ENCODE peak calls at places on chromosome 20, in four cellular contexts. Q is cardiac muscle cell, Z is cardiac fibroblast, P is activated B cell treated with CpG ODN at 0.5 μM for 24 hours. W is an unnamed sample.

GRCh38 chr20:51636123-51636522 is 93.6 kb upstream of the NFATC2 start:
- DNase-seq in Q (no peak), P (no peak), Z (no peak), W (no peak)

GRCh38 chr20:20362774-20363435 is 5.0 kb upstream of the INSM1 start:
- DNase-seq in Q (no peak), P (no peak), Z (no peak), W (peak; percentile 22)

GRCh38 chr20:63590218-63591146 is 16.4 kb upstream of the HELZ2 start:
- DNase-seq in Z (no peak), Q (no peak), P (no peak), W (no peak)

GRCh38 chr20:41395669-41396664 is 29.3 kb upstream of the EMILIN3 start:
- DNase-seq in P (no peak), Z (no peak), Q (no peak), W (no peak)

GRCh38 chr20:42639140-42639539 is 550.6 kb downstream of the PTPRT start:
- DNase-seq in Z (no peak), P (no peak), Q (no peak), W (no peak)

GRCh38 chr20:57476073-57476526 is 48.8 kb downstream of the CTCFL start:
- DNase-seq in Q (no peak), Z (no peak), P (peak; percentile 27), W (no peak)

GRCh38 chr20:9035129-9035528 is 33.8 kb upstream of the PLCB4 start:
- DNase-seq in Z (peak; percentile 81), P (no peak), Q (peak; percentile 86), W (no peak)

GRCh38 chr20:53981752-53982437 is 88.5 kb downstream of the BCAS1 start:
- DNase-seq in Q (no peak), P (no peak), Z (no peak), W (no peak)

GRCh38 chr20:1499528-1500420 is 8.6 kb upstream of the SIRPB2 start:
- DNase-seq in P (no peak), Q (no peak), Z (no peak), W (no peak)

DNA sequence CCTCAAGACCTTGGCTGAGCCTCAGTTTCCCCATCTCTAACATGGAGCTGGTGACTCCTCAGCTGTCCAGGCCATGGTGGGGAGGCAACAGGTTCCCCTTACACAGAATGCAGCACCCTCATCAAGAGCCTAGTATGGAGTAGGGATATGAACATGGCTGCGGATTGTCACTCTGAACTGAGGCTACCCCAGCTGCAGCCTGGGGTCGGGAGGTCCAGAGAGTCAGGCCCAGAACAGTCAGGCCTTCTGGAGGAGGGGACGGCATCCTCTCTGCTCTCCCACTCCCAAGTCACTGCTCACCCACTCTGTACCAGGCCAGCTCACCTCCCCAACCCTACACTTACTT is 1.4 kb upstream of the FOXS1 start:
- DNase-seq in Q (no peak), P (no peak), Z (no peak), W (no peak)
- TF ChIP-seq CTCF in Q (no peak), P (no peak), Z (no peak), W (no peak)

GRCh38 chr20:48456361-48457184 is 371.2 kb downstream of the PREX1 start:
- DNase-seq in Z (no peak), P (no peak), Q (no peak), W (no peak)

GRCh38 chr20:48459729-48460395 is 367.9 kb downstream of the PREX1 start:
- DNase-seq in P (no peak), Z (no peak), Q (no peak), W (no peak)

GRCh38 chr20:48458601-48459385 is 369.0 kb downstream of the PREX1 start:
- DNase-seq in Q (no peak), P (no peak), Z (no peak), W (no peak)

GRCh38 chr20:48457261-48458002 is 370.4 kb downstream of the PREX1 start:
- DNase-seq in Q (no peak), Z (no peak), P (no peak), W (no peak)

GRCh38 chr20:48458003-48458377 is 369.8 kb downstream of the PREX1 start:
- DNase-seq in Z (no peak), P (no peak), Q (no peak), W (no peak)
- TF ChIP-seq CTCF in Z (no peak), P (no peak), Q (no peak), W (no peak)

GRCh38 chr20:22974354-22974753 is 60.8 kb upstream of the SSTR4 start:
- DNase-seq in P (no peak), Z (peak; percentile 46), Q (peak; percentile 56), W (no peak)
- TF ChIP-seq CTCF in P (no peak), Z (peak; percentile 61), Q (peak; percentile 74), W (peak; percentile 55)

GRCh38 chr20:36153204-36153603 is 1.3 kb upstream of the EPB41L1 start:
- DNase-seq in Z (no peak), P (no peak), Q (no peak), W (no peak)

GRCh38 chr20:36153754-36154695 is 515 bp upstream of the EPB41L1 start:
- DNase-seq in Z (peak; percentile 82), Q (peak; percentile 84), P (no peak), W (peak; percentile 59)

GRCh38 chr20:36150489-36150846 is 4.1 kb upstream of the EPB41L1 start:
- DNase-seq in Q (no peak), P (no peak), Z (no peak), W (no peak)

GRCh38 chr20:36150847-36151539 is 3.5 kb upstream of the EPB41L1 start:
- DNase-seq in Z (no peak), Q (no peak), P (no peak), W (no peak)

DNA sequence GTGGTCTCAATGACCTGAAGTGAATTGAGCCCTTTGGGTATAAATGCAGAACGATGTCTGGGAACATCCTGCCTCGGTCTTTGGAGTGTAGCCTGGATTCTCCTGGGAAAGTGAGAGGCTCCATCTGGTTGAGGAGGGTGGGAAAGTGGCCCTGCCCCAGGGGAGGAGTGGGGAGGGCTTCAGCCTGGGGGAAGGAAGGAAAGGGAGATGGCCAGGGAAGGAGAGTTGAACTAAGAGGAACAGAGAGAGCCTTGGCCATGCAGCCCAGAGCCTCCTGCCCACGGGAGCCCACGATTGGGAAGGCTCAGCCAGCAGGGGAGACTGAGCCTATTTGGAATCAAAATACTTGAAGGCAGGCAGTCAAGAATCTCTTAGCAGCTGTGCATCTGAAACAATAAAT is 2.3 kb upstream of the EPB41L1 start:
- DNase-seq in Q (no peak), P (no peak), Z (peak; percentile 29), W (no peak)
- TF ChIP-seq CTCF in Q (no peak), P (no peak), Z (no peak), W (no peak)

GRCh38 chr20:44448753-44449546 is 26.7 kb upstream of the TTPAL start:
- DNase-seq in Z (no peak), Q (peak; percentile 31), P (no peak), W (no peak)
- TF ChIP-seq CTCF in Z (peak; percentile 40), Q (peak; percentile 42), P (no peak), W (peak; percentile 35)